ENCODE peak calls at places on chromosome 4, in six cellular contexts. V, P, Y, Q, U and Z are unnamed samples.

GRCh38 chr4:83115000-83115399 is 471 bp upstream of the PLAC8 start:
- DNase-seq in U (no peak), V (no peak), Y (peak), Q (no peak), P (no peak), Z (peak)

GRCh38 chr4:158768577-158769174 is at the start of gene FNIP2:
- DNase-seq in Q (no peak), V (peak), Y (peak), U (peak), P (no peak), Z (peak)

GRCh38 chr4:109957227-109957626 is 44.5 kb downstream of the EGF start:
- DNase-seq in Q (no peak), U (no peak), V (no peak), Y (no peak), P (no peak), Z (no peak)

GRCh38 chr4:8353912-8354453 is 84.4 kb downstream of the HTRA3 start:
- DNase-seq in Y (peak), U (peak), V (peak), P (no peak), Q (no peak), Z (no peak)

GRCh38 chr4:1651609-1652008 is 32.5 kb downstream of the FAM53A start:
- DNase-seq in P (no peak), U (no peak), V (no peak), Y (no peak), Q (no peak), Z (no peak)

GRCh38 chr4:155777971-155778710 is 19.3 kb downstream of the GUCY1B1 start:
- DNase-seq in U (no peak), Y (peak), P (no peak), V (no peak), Q (no peak), Z (peak)

GRCh38 chr4:13483142-13484044 is 747 bp downstream of the RAB28 start:
- DNase-seq in U (peak), V (peak), Y (peak), Q (peak), P (no peak), Z (peak)

GRCh38 chr4:66653937-66654336 is 891.4 kb downstream of the CENPC start:
- DNase-seq in U (no peak), P (no peak), Y (no peak), V (no peak), Q (no peak), Z (peak)

GRCh38 chr4:81839347-81840042 is 367.8 kb upstream of the RASGEF1B start:
- DNase-seq in Q (no peak), U (no peak), P (no peak), V (no peak), Y (no peak), Z (no peak)

GRCh38 chr4:80732010-80732409 is 298.5 kb upstream of the BMP3 start:
- DNase-seq in V (no peak), U (no peak), P (no peak), Y (peak), Q (peak), Z (peak)

GRCh38 chr4:7189475-7190277 is 2.7 kb upstream of the SORCS2 start:
- DNase-seq in U (peak), Q (no peak), Y (no peak), P (no peak), V (no peak), Z (no peak)

GRCh38 chr4:30269850-30270249 is 450.3 kb upstream of the PCDH7 start:
- DNase-seq in Y (no peak), U (no peak), V (peak), Q (no peak), P (no peak), Z (peak)

GRCh38 chr4:6472008-6472386 is 417 bp downstream of the PPP2R2C start:
- DNase-seq in P (no peak), Y (no peak), Q (no peak), V (no peak), U (no peak), Z (no peak)

GRCh38 chr4:13859423-13859822 is 231.9 kb upstream of the BOD1L1 start:
- DNase-seq in P (no peak), V (no peak), Q (no peak), U (no peak), Y (no peak), Z (no peak)

GRCh38 chr4:82905205-82905604 is 4.7 kb downstream of the THAP9 start:
- DNase-seq in P (peak), Y (peak), Q (no peak), U (no peak), V (peak), Z (peak)

GRCh38 chr4:132276185-132276584 is 872.9 kb upstream of the PCDH10 start:
- DNase-seq in Y (no peak), V (no peak), U (no peak), P (no peak), Q (no peak), Z (no peak)

GRCh38 chr4:89353514-89353913 is 45.9 kb upstream of the GPRIN3 start:
- DNase-seq in P (no peak), Y (no peak), U (no peak), V (no peak), Q (no peak), Z (no peak)

GRCh38 chr4:92035666-92036065 is 268.1 kb upstream of the GRID2 start:
- DNase-seq in Q (no peak), P (no peak), V (peak), Y (no peak), U (no peak), Z (no peak)

GRCh38 chr4:110543577-110543976 is 67.6 kb downstream of the ENPEP start:
- DNase-seq in Y (peak), Q (no peak), V (no peak), U (no peak), P (no peak), Z (no peak)

GRCh38 chr4:183816077-183816476 is 89.0 kb upstream of the STOX2 start:
- DNase-seq in Y (no peak), U (no peak), Q (no peak), V (no peak), P (no peak), Z (no peak)

GRCh38 chr4:89539374-89539773 is 231.8 kb upstream of the GPRIN3 start:
- DNase-seq in Y (peak), V (no peak), P (no peak), U (no peak), Q (peak), Z (peak)

GRCh38 chr4:102345795-102346100 is 466 bp upstream of the SLC39A8 start:
- DNase-seq in P (no peak), U (no peak), V (no peak), Q (no peak), Y (no peak), Z (peak)

GRCh38 chr4:73018595-73018994 is 50.9 kb downstream of the COX18 start:
- DNase-seq in U (no peak), Q (no peak), V (no peak), P (no peak), Y (no peak), Z (no peak)

GRCh38 chr4:73019462-73020047 is 50.0 kb downstream of the COX18 start:
- DNase-seq in V (peak), Q (peak), U (no peak), Y (peak), P (no peak), Z (peak)

DNA sequence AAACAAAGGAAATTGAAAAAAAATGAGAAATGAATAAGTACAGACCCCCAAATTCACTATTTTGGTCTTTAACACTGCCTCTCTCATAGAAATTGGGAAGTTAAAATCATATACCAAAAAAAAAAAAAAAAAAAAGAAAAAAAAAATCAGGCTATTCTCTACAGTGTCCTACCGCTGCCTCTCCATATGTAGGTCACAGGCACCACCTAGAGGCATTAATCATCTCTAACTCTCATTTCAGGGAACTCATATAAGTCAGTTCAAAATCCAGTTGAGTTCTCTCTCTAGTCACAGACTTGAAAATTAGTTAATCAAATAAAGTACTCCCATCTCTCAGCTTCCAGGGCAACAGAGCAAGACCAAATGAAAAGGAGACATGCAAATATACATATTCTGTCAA is 47.9 kb downstream of the COX18 start:
- DNase-seq in Y (peak), Q (peak), P (peak), V (peak), U (no peak), Z (peak)
- TF ChIP-seq CTCF in Y (peak), Q (peak), P (peak), V (no peak), U (peak), Z (peak)

GRCh38 chr4:174215936-174216699 is 67.3 kb downstream of the FBXO8 start:
- DNase-seq in Y (no peak), Q (no peak), V (no peak), U (no peak), P (no peak), Z (no peak)

GRCh38 chr4:174215055-174215454 is 68.4 kb downstream of the FBXO8 start:
- DNase-seq in V (no peak), Y (no peak), Q (no peak), U (no peak), P (no peak), Z (no peak)

GRCh38 chr4:174217273-174218126 is 66.0 kb downstream of the FBXO8 start:
- DNase-seq in Q (peak), V (peak), U (no peak), P (no peak), Y (peak), Z (peak)

GRCh38 chr4:174216935-174217272 is 66.6 kb downstream of the FBXO8 start:
- DNase-seq in U (no peak), Y (no peak), Q (no peak), V (no peak), P (no peak), Z (no peak)

GRCh38 chr4:174218127-174218790 is 65.2 kb downstream of the FBXO8 start:
- DNase-seq in Q (no peak), U (no peak), P (no peak), Y (peak), V (no peak), Z (peak)
- H3K4me3 ChIP-seq in Q (peak), U (peak), P (no peak), Y (peak), V (no peak), Z (peak)

GRCh38 chr4:3074078-3074845 is at the start of the genes HTT and HTT-AS:
- DNase-seq in V (peak), P (peak), Y (peak), U (peak), Q (peak), Z (peak)
- TF ChIP-seq CTCF in V (no peak), P (no peak), Y (no peak), U (no peak), Q (no peak), Z (no peak)

GRCh38 chr4:54539500-54540029 is 118.2 kb upstream of the KIT start:
- DNase-seq in P (no peak), Q (no peak), V (no peak), U (peak), Y (peak), Z (peak)
- H3K4me3 ChIP-seq in P (no peak), Q (peak), V (no peak), U (peak), Y (peak), Z (peak)

DNA sequence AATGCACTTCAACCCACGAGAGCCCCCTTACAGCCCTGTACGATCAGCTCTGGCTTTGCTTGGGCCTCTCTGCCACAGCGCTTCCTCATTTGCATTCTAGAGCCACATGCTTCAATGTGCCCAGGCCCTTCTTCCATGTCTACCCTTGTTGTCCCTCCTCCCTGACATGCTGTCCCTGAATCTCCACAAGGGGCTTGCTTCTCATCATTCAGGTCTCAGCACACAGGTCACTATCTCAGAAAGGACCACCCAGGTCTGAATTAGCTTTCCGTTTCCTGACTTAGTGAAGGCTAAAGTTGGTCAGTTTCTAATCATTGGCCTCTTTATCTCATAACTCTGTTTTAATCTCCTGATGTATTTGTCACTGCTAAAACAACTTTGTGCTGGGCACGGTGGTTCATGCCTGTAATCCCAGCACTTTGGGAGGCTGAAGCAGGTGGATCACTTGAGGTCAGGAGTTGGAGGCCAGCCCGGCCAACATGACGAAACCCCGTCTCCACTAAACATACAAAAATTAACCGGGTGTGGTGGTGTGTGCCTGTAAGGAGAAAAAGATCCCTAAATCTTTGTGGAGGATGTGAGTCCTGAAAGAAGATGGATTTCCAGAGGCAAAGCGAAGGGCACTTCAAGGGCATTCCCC is 17.9 kb upstream of the SLC34A2 start:
- DNase-seq in Y (no peak), P (no peak), Q (no peak), U (no peak), V (no peak), Z (no peak)
- TF ChIP-seq CTCF in Y (no peak), P (no peak), Q (no peak), U (no peak), V (no peak), Z (no peak)

GRCh38 chr4:52748432-52748831 is 2.8 kb downstream of the ERVMER34-1 start:
- DNase-seq in Y (no peak), U (no peak), P (peak), Q (no peak), V (no peak), Z (no peak)

GRCh38 chr4:52750213-52750612 is 1.0 kb downstream of the ERVMER34-1 start:
- DNase-seq in V (no peak), U (no peak), Y (no peak), P (no peak), Q (no peak), Z (no peak)

GRCh38 chr4:52751349-52751911 is at the start of gene ERVMER34-1:
- DNase-seq in Y (peak), Q (no peak), P (no peak), V (no peak), U (peak), Z (peak)

GRCh38 chr4:52752921-52753320 is 1.7 kb upstream of the ERVMER34-1 start:
- DNase-seq in Q (no peak), V (no peak), U (no peak), P (no peak), Y (no peak), Z (no peak)

DNA sequence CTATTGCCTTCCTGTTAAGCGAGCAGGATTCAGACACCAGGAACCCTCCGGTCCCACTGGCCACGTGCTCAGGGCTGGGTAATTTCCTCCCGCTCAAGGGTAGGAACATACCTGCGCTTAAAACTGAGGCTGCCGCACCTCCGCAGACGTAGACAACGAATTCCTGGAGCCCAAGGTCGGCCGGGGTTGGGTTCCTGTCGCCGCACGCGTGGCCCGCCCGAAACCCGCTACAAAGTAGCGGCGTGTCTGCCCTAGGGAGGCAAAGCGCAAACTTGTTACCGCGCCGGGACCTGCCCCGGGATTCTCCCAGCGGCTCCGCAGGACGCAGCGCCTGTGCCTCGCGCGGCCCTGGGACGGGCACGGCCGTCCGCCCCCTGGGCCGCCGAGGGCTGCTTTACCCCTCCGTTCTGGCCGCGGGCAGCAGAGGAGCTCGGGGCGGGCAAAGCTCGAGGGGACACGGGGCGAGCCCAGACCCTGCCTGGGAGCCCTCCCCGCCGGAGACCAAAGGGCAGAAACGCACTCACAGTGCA is 341 bp downstream of the ERVMER34-1 start:
- DNase-seq in P (no peak), U (no peak), Q (no peak), V (no peak), Y (no peak), Z (peak)
- H3K4me3 ChIP-seq in P (peak), U (peak), Q (peak), V (no peak), Y (peak), Z (peak)

GRCh38 chr4:4890574-4891260 is 31.3 kb downstream of the MSX1 start:
- DNase-seq in Q (no peak), V (no peak), Y (no peak), P (no peak), U (no peak), Z (no peak)

GRCh38 chr4:4887426-4887825 is 28.0 kb downstream of the MSX1 start:
- DNase-seq in U (no peak), Q (no peak), P (no peak), V (no peak), Y (no peak), Z (no peak)

GRCh38 chr4:4884611-4885010 is 25.1 kb downstream of the MSX1 start:
- DNase-seq in Q (no peak), P (no peak), U (no peak), V (no peak), Y (no peak), Z (no peak)

GRCh38 chr4:4889781-4890180 is 30.3 kb downstream of the MSX1 start:
- DNase-seq in Q (no peak), U (no peak), P (no peak), V (no peak), Y (no peak), Z (no peak)

GRCh38 chr4:4888695-4889094 is 29.2 kb downstream of the MSX1 start:
- DNase-seq in V (no peak), Q (no peak), P (no peak), Y (no peak), U (no peak), Z (no peak)
- TF ChIP-seq CTCF in V (no peak), Q (no peak), P (peak), Y (no peak), U (no peak), Z (no peak)